ENCODE peak calls at places on chromosomes 3 and 15, in ten cellular contexts. One of them, this sample, is unnamed.

GRCh38 chr3:29525254-29525881 is 244.5 kb downstream of the RBMS3 start:
- DNase-seq in HCT116: no peak
- DNase-seq in RPMI8226: no peak
- DNase-seq in AG10803: peak; percentile 90
- DNase-seq in left ventricle myocardium inferior: peak; percentile 30
- DNase-seq in T follicular helper cell: no peak
- DNase-seq in AG08395: peak; percentile 59
- DNase-seq in GM12865: peak; percentile 9
- DNase-seq in NCI-H82: no peak
- DNase-seq in HFFc6: peak; percentile 10
- DNase-seq in this sample: peak; percentile 64

GRCh38 chr15:38540516-38540915 is 24.1 kb downstream of the RASGRP1 start:
- DNase-seq in HCT116: no peak
- DNase-seq in RPMI8226: no peak
- DNase-seq in AG10803: no peak
- DNase-seq in left ventricle myocardium inferior: no peak
- DNase-seq in T follicular helper cell: no peak
- DNase-seq in AG08395: peak; percentile 13
- DNase-seq in GM12865: no peak
- DNase-seq in NCI-H82: no peak
- DNase-seq in HFFc6: peak; percentile 32
- DNase-seq in this sample: no peak

GRCh38 chr3:32360514-32360869 is 31.2 kb upstream of the CMTM7 start:
- DNase-seq in HCT116: no peak
- DNase-seq in RPMI8226: no peak
- DNase-seq in AG10803: no peak
- DNase-seq in left ventricle myocardium inferior: no peak
- DNase-seq in T follicular helper cell: no peak
- DNase-seq in AG08395: no peak
- DNase-seq in GM12865: no peak
- DNase-seq in NCI-H82: peak; percentile 17
- DNase-seq in HFFc6: no peak
- DNase-seq in this sample: no peak

GRCh38 chr3:55471522-55472280 is 15.4 kb downstream of the WNT5A start:
- DNase-seq in HCT116: no peak
- DNase-seq in RPMI8226: no peak
- DNase-seq in AG10803: no peak
- DNase-seq in left ventricle myocardium inferior: peak; percentile 66
- DNase-seq in T follicular helper cell: no peak
- DNase-seq in AG08395: no peak
- DNase-seq in GM12865: no peak
- DNase-seq in NCI-H82: no peak
- DNase-seq in HFFc6: no peak
- DNase-seq in this sample: no peak

GRCh38 chr3:30273304-30274072 is 332.9 kb upstream of the TGFBR2 start:
- DNase-seq in HCT116: no peak
- DNase-seq in RPMI8226: no peak
- DNase-seq in AG10803: peak; percentile 45
- DNase-seq in left ventricle myocardium inferior: no peak
- DNase-seq in T follicular helper cell: no peak
- DNase-seq in AG08395: no peak
- DNase-seq in GM12865: no peak
- DNase-seq in NCI-H82: no peak
- DNase-seq in HFFc6: peak; percentile 27
- DNase-seq in this sample: no peak

GRCh38 chr3:50050361-50050760 is 38.4 kb upstream of the RBM5 start:
- DNase-seq in HCT116: no peak
- DNase-seq in RPMI8226: no peak
- DNase-seq in AG10803: peak; percentile 71
- DNase-seq in left ventricle myocardium inferior: no peak
- DNase-seq in T follicular helper cell: no peak
- DNase-seq in AG08395: peak; percentile 53
- DNase-seq in GM12865: no peak
- DNase-seq in NCI-H82: no peak
- DNase-seq in HFFc6: peak; percentile 68
- DNase-seq in this sample: peak; percentile 43

GRCh38 chr3:59609967-59610366 is 560.1 kb upstream of the CFAP20DC start:
- DNase-seq in HCT116: no peak
- DNase-seq in RPMI8226: no peak
- DNase-seq in AG10803: peak; percentile 74
- DNase-seq in left ventricle myocardium inferior: peak; percentile 59
- DNase-seq in T follicular helper cell: no peak
- DNase-seq in AG08395: peak; percentile 26
- DNase-seq in GM12865: no peak
- DNase-seq in NCI-H82: peak; percentile 96
- DNase-seq in HFFc6: no peak
- DNase-seq in this sample: peak; percentile 58

GRCh38 chr15:48634096-48634495 is 11.4 kb downstream of the FBN1 start:
- DNase-seq in HCT116: no peak
- DNase-seq in RPMI8226: no peak
- DNase-seq in AG10803: no peak
- DNase-seq in left ventricle myocardium inferior: no peak
- DNase-seq in T follicular helper cell: no peak
- DNase-seq in AG08395: no peak
- DNase-seq in GM12865: no peak
- DNase-seq in NCI-H82: no peak
- DNase-seq in HFFc6: no peak
- DNase-seq in this sample: no peak

GRCh38 chr15:70251246-70251990 is 153.7 kb upstream of the TLE3 start:
- DNase-seq in HCT116: no peak
- DNase-seq in RPMI8226: no peak
- DNase-seq in AG10803: no peak
- DNase-seq in left ventricle myocardium inferior: no peak
- DNase-seq in T follicular helper cell: no peak
- DNase-seq in AG08395: no peak
- DNase-seq in GM12865: no peak
- DNase-seq in NCI-H82: no peak
- DNase-seq in HFFc6: no peak
- DNase-seq in this sample: no peak

GRCh38 chr15:85091990-85092389 is 110.3 kb downstream of the PDE8A start:
- DNase-seq in HCT116: no peak
- DNase-seq in RPMI8226: no peak
- DNase-seq in AG10803: no peak
- DNase-seq in left ventricle myocardium inferior: no peak
- DNase-seq in T follicular helper cell: no peak
- DNase-seq in AG08395: no peak
- DNase-seq in GM12865: no peak
- DNase-seq in NCI-H82: no peak
- DNase-seq in HFFc6: no peak
- DNase-seq in this sample: no peak

GRCh38 chr3:161576733-161577510 is 80.3 kb downstream of the OTOL1 start:
- DNase-seq in HCT116: no peak
- DNase-seq in RPMI8226: no peak
- DNase-seq in AG10803: no peak
- DNase-seq in left ventricle myocardium inferior: no peak
- DNase-seq in T follicular helper cell: no peak
- DNase-seq in AG08395: no peak
- DNase-seq in GM12865: no peak
- DNase-seq in NCI-H82: peak; percentile 77
- DNase-seq in HFFc6: no peak
- DNase-seq in this sample: no peak

GRCh38 chr3:184546252-184546651 is 15.3 kb upstream of the EPHB3 start:
- DNase-seq in HCT116: no peak
- DNase-seq in RPMI8226: peak; percentile 68
- DNase-seq in AG10803: no peak
- DNase-seq in left ventricle myocardium inferior: no peak
- DNase-seq in T follicular helper cell: no peak
- DNase-seq in AG08395: no peak
- DNase-seq in GM12865: peak; percentile 31
- DNase-seq in NCI-H82: no peak
- DNase-seq in HFFc6: no peak
- DNase-seq in this sample: no peak

GRCh38 chr3:83426311-83426710 is 1532.5 kb upstream of the CADM2 start:
- DNase-seq in HCT116: no peak
- DNase-seq in RPMI8226: no peak
- DNase-seq in AG10803: no peak
- DNase-seq in left ventricle myocardium inferior: no peak
- DNase-seq in T follicular helper cell: no peak
- DNase-seq in AG08395: no peak
- DNase-seq in GM12865: no peak
- DNase-seq in NCI-H82: no peak
- DNase-seq in HFFc6: no peak
- DNase-seq in this sample: no peak

GRCh38 chr15:79310612-79310984 is 314 bp upstream of the TMED3 start:
- DNase-seq in HCT116: no peak
- DNase-seq in RPMI8226: no peak
- DNase-seq in AG10803: peak; percentile 12
- DNase-seq in left ventricle myocardium inferior: no peak
- DNase-seq in T follicular helper cell: no peak
- DNase-seq in AG08395: no peak
- DNase-seq in GM12865: no peak
- DNase-seq in NCI-H82: peak; percentile 91
- DNase-seq in HFFc6: peak; percentile 4
- DNase-seq in this sample: no peak

GRCh38 chr15:48890375-48890972 is 12.5 kb downstream of the EID1 start:
- DNase-seq in HCT116: no peak
- DNase-seq in RPMI8226: no peak
- DNase-seq in AG10803: no peak
- DNase-seq in left ventricle myocardium inferior: no peak
- DNase-seq in T follicular helper cell: no peak
- DNase-seq in AG08395: no peak
- DNase-seq in GM12865: no peak
- DNase-seq in NCI-H82: no peak
- DNase-seq in HFFc6: no peak
- DNase-seq in this sample: no peak

GRCh38 chr15:89725064-89725463 is 26.0 kb downstream of the MESP1 start:
- DNase-seq in HCT116: no peak
- DNase-seq in RPMI8226: no peak
- DNase-seq in AG10803: no peak
- DNase-seq in left ventricle myocardium inferior: no peak
- DNase-seq in T follicular helper cell: no peak
- DNase-seq in AG08395: no peak
- DNase-seq in GM12865: no peak
- DNase-seq in NCI-H82: no peak
- DNase-seq in HFFc6: no peak
- DNase-seq in this sample: no peak

GRCh38 chr3:194204036-194204792 is 68.3 kb downstream of the HES1 start:
- DNase-seq in HCT116: no peak
- DNase-seq in RPMI8226: peak; percentile 26
- DNase-seq in AG10803: no peak
- DNase-seq in left ventricle myocardium inferior: no peak
- DNase-seq in T follicular helper cell: no peak
- DNase-seq in AG08395: no peak
- DNase-seq in GM12865: no peak
- DNase-seq in NCI-H82: no peak
- DNase-seq in HFFc6: no peak
- DNase-seq in this sample: no peak

GRCh38 chr15:66850078-66850991 is 148.3 kb downstream of the SMAD6 start:
- DNase-seq in HCT116: no peak
- DNase-seq in RPMI8226: peak; percentile 70
- DNase-seq in AG10803: peak; percentile 28
- DNase-seq in left ventricle myocardium inferior: peak; percentile 58
- DNase-seq in T follicular helper cell: no peak
- DNase-seq in AG08395: no peak
- DNase-seq in GM12865: no peak
- DNase-seq in NCI-H82: no peak
- DNase-seq in HFFc6: no peak
- DNase-seq in this sample: no peak

GRCh38 chr3:11155341-11156025 is 1.2 kb downstream of the HRH1 start:
- DNase-seq in HCT116: peak; percentile 47
- DNase-seq in RPMI8226: peak; percentile 75
- DNase-seq in AG10803: peak; percentile 84
- DNase-seq in left ventricle myocardium inferior: peak; percentile 67
- DNase-seq in T follicular helper cell: no peak
- DNase-seq in AG08395: peak; percentile 85
- DNase-seq in GM12865: peak; percentile 30
- DNase-seq in NCI-H82: peak; percentile 63
- DNase-seq in HFFc6: peak; percentile 83
- DNase-seq in this sample: peak; percentile 86

GRCh38 chr3:122014741-122015140 is 7.3 kb downstream of the ILDR1 start:
- DNase-seq in HCT116: no peak
- DNase-seq in RPMI8226: no peak
- DNase-seq in AG10803: no peak
- DNase-seq in left ventricle myocardium inferior: no peak
- DNase-seq in T follicular helper cell: no peak
- DNase-seq in AG08395: no peak
- DNase-seq in GM12865: peak; percentile 92
- DNase-seq in NCI-H82: no peak
- DNase-seq in HFFc6: no peak
- DNase-seq in this sample: no peak

GRCh38 chr15:93347917-93348316 is 258.9 kb upstream of the RGMA start:
- DNase-seq in HCT116: no peak
- DNase-seq in RPMI8226: no peak
- DNase-seq in AG10803: no peak
- DNase-seq in left ventricle myocardium inferior: no peak
- DNase-seq in T follicular helper cell: no peak
- DNase-seq in AG08395: no peak
- DNase-seq in GM12865: no peak
- DNase-seq in NCI-H82: no peak
- DNase-seq in HFFc6: no peak
- DNase-seq in this sample: no peak

GRCh38 chr3:34305266-34305665 is 506.8 kb downstream of the PDCD6IP start:
- DNase-seq in HCT116: no peak
- DNase-seq in RPMI8226: no peak
- DNase-seq in AG10803: no peak
- DNase-seq in left ventricle myocardium inferior: no peak
- DNase-seq in T follicular helper cell: no peak
- DNase-seq in AG08395: no peak
- DNase-seq in GM12865: no peak
- DNase-seq in NCI-H82: no peak
- DNase-seq in HFFc6: no peak
- DNase-seq in this sample: no peak

GRCh38 chr15:95558916-95559315 is 771.6 kb upstream of the NR2F2 start:
- DNase-seq in HCT116: no peak
- DNase-seq in RPMI8226: no peak
- DNase-seq in AG10803: no peak
- DNase-seq in left ventricle myocardium inferior: no peak
- DNase-seq in T follicular helper cell: no peak
- DNase-seq in AG08395: no peak
- DNase-seq in GM12865: no peak
- DNase-seq in NCI-H82: no peak
- DNase-seq in HFFc6: no peak
- DNase-seq in this sample: no peak

GRCh38 chr3:15305366-15305844 is 27.0 kb downstream of the SH3BP5 start:
- DNase-seq in HCT116: peak; percentile 31
- DNase-seq in RPMI8226: no peak
- DNase-seq in AG10803: no peak
- DNase-seq in left ventricle myocardium inferior: no peak
- DNase-seq in T follicular helper cell: no peak
- DNase-seq in AG08395: no peak
- DNase-seq in GM12865: no peak
- DNase-seq in NCI-H82: peak; percentile 7
- DNase-seq in HFFc6: no peak
- DNase-seq in this sample: no peak

GRCh38 chr15:52117549-52117948 is 5.0 kb upstream of the BCL2L10 start:
- DNase-seq in HCT116: no peak
- DNase-seq in RPMI8226: no peak
- DNase-seq in AG10803: no peak
- DNase-seq in left ventricle myocardium inferior: no peak
- DNase-seq in T follicular helper cell: no peak
- DNase-seq in AG08395: no peak
- DNase-seq in GM12865: no peak
- DNase-seq in NCI-H82: no peak
- DNase-seq in HFFc6: no peak
- DNase-seq in this sample: no peak

GRCh38 chr3:194772241-194773000 is 86.7 kb downstream of the FAM43A start:
- DNase-seq in HCT116: no peak
- DNase-seq in RPMI8226: no peak
- DNase-seq in AG10803: no peak
- DNase-seq in left ventricle myocardium inferior: no peak
- DNase-seq in T follicular helper cell: no peak
- DNase-seq in AG08395: no peak
- DNase-seq in GM12865: no peak
- DNase-seq in NCI-H82: no peak
- DNase-seq in HFFc6: no peak
- DNase-seq in this sample: no peak

GRCh38 chr3:130671545-130671944 is 75.1 kb downstream of the PIK3R4 start:
- DNase-seq in HCT116: no peak
- DNase-seq in RPMI8226: no peak
- DNase-seq in AG10803: no peak
- DNase-seq in left ventricle myocardium inferior: no peak
- DNase-seq in T follicular helper cell: no peak
- DNase-seq in AG08395: no peak
- DNase-seq in GM12865: no peak
- DNase-seq in NCI-H82: no peak
- DNase-seq in HFFc6: no peak
- DNase-seq in this sample: no peak

GRCh38 chr3:192875971-192876565 is 41.6 kb downstream of the MB21D2 start:
- DNase-seq in HCT116: no peak
- DNase-seq in RPMI8226: no peak
- DNase-seq in AG10803: peak; percentile 74
- DNase-seq in left ventricle myocardium inferior: no peak
- DNase-seq in T follicular helper cell: no peak
- DNase-seq in AG08395: no peak
- DNase-seq in GM12865: no peak
- DNase-seq in NCI-H82: no peak
- DNase-seq in HFFc6: peak; percentile 36
- DNase-seq in this sample: peak; percentile 33